ENCODE peak calls at places on chromosome 15, in eight cellular contexts. One of them, this sample, is unnamed.

GRCh38 chr15:51144021-51144532 is 49.4 kb upstream of the TNFAIP8L3 start:
- DNase-seq in lower lobe of right lung: no peak
- DNase-seq in A549: peak; percentile 25
- DNase-seq in HCT116: peak; percentile 34
- DNase-seq in GM06990: no peak
- DNase-seq in fibroblast of pulmonary artery: peak; percentile 90
- DNase-seq in GM12865: no peak
- DNase-seq in fibroblast of lung: peak; percentile 92
- DNase-seq in this sample: peak; percentile 10

GRCh38 chr15:49644364-49644794 is 23.5 kb downstream of the DTWD1 start:
- DNase-seq in A549: no peak
- DNase-seq in fibroblast of pulmonary artery: peak; percentile 38
- DNase-seq in fibroblast of lung: peak; percentile 38
- DNase-seq in GM06990: no peak
- DNase-seq in HCT116: no peak
- DNase-seq in GM12865: no peak
- DNase-seq in lower lobe of right lung: no peak
- DNase-seq in this sample: no peak

GRCh38 chr15:51600114-51600513 is 22.5 kb downstream of the DMXL2 start:
- DNase-seq in A549: no peak
- DNase-seq in fibroblast of lung: peak; percentile 44
- DNase-seq in GM06990: no peak
- DNase-seq in lower lobe of right lung: no peak
- DNase-seq in fibroblast of pulmonary artery: no peak
- DNase-seq in GM12865: peak; percentile 44
- DNase-seq in HCT116: peak; percentile 91
- DNase-seq in this sample: no peak

GRCh38 chr15:92429378-92430066 is 35.8 kb downstream of the ST8SIA2 start:
- DNase-seq in fibroblast of lung: peak; percentile 86
- DNase-seq in A549: peak; percentile 72
- DNase-seq in HCT116: peak; percentile 18
- DNase-seq in GM12865: no peak
- DNase-seq in GM06990: no peak
- DNase-seq in fibroblast of pulmonary artery: peak; percentile 20
- DNase-seq in lower lobe of right lung: no peak
- DNase-seq in this sample: no peak

GRCh38 chr15:71962537-71962936 is 152.2 kb downstream of the NR2E3 start:
- DNase-seq in fibroblast of lung: no peak
- DNase-seq in A549: no peak
- DNase-seq in GM06990: no peak
- DNase-seq in GM12865: peak; percentile 3
- DNase-seq in fibroblast of pulmonary artery: no peak
- DNase-seq in HCT116: no peak
- DNase-seq in lower lobe of right lung: no peak
- DNase-seq in this sample: no peak

GRCh38 chr15:53836618-53837017 is 77.2 kb upstream of the WDR72 start:
- DNase-seq in fibroblast of pulmonary artery: no peak
- DNase-seq in A549: no peak
- DNase-seq in GM06990: no peak
- DNase-seq in GM12865: no peak
- DNase-seq in HCT116: no peak
- DNase-seq in fibroblast of lung: no peak
- DNase-seq in lower lobe of right lung: no peak
- DNase-seq in this sample: no peak

GRCh38 chr15:83380682-83381081 is 66.5 kb upstream of the SH3GL3 start:
- DNase-seq in GM12865: peak; percentile 81
- DNase-seq in HCT116: peak; percentile 69
- DNase-seq in fibroblast of pulmonary artery: peak; percentile 45
- DNase-seq in GM06990: peak; percentile 31
- DNase-seq in fibroblast of lung: peak; percentile 58
- DNase-seq in A549: peak; percentile 62
- DNase-seq in lower lobe of right lung: peak; percentile 60
- DNase-seq in this sample: no peak

GRCh38 chr15:38899300-38899699 is 334.7 kb upstream of the RASGRP1 start:
- DNase-seq in fibroblast of pulmonary artery: peak; percentile 63
- DNase-seq in GM06990: no peak
- DNase-seq in GM12865: no peak
- DNase-seq in fibroblast of lung: peak; percentile 64
- DNase-seq in A549: no peak
- DNase-seq in HCT116: no peak
- DNase-seq in lower lobe of right lung: no peak
- DNase-seq in this sample: no peak

GRCh38 chr15:90264649-90265048 is 823 bp upstream of the NGRN start:
- DNase-seq in GM06990: no peak
- DNase-seq in GM12865: peak; percentile 30
- DNase-seq in lower lobe of right lung: no peak
- DNase-seq in fibroblast of pulmonary artery: no peak
- DNase-seq in A549: peak; percentile 18
- DNase-seq in HCT116: no peak
- DNase-seq in fibroblast of lung: no peak
- DNase-seq in this sample: no peak

GRCh38 chr15:52408823-52409222 is 113.2 kb upstream of the MYO5C start:
- DNase-seq in GM06990: no peak
- DNase-seq in HCT116: no peak
- DNase-seq in lower lobe of right lung: no peak
- DNase-seq in GM12865: peak; percentile 54
- DNase-seq in fibroblast of pulmonary artery: no peak
- DNase-seq in A549: no peak
- DNase-seq in fibroblast of lung: no peak
- DNase-seq in this sample: no peak

DNA sequence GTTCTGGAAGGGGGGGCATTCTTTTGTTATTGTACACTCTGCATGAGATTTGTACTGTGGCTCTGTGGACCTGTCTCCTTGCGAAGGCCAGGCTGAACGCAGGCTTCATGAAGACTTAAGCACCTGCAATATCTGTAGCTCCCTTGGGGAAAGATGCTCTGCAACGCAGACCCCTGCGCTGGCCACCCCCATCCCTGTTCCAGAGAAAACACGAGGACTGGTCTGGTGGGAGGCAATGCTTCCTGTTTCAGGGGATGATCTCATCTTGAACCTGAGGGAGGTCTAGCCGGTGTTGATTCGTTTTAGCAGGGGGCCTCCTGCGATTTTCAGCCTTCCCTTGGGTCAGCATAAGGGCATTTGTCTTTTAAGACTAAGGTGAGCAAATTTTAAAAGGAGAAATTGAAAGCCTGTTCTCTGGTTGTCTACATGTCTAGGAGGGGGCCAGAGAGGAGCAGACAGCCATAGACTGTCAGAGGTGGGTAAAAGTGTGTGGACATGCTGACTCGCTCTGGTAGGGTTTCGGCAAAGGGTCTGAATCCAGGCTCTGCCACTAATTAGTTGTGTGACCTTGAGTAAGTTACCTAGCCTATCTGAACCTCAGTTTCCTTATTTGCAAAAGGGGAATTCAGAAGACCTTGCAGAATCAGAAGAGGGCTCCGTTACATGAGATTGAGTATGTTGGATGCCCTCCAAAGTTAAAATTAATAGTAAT is 80.9 kb upstream of the RASGRF1 start:
- DNase-seq in A549: no peak
- DNase-seq in GM12865: no peak
- DNase-seq in GM06990: no peak
- DNase-seq in fibroblast of lung: no peak
- DNase-seq in fibroblast of pulmonary artery: no peak
- DNase-seq in HCT116: no peak
- DNase-seq in lower lobe of right lung: no peak
- DNase-seq in this sample: no peak
- H3K4me3 ChIP-seq in A549: no peak overlapping the region
- H3K4me3 ChIP-seq in GM12865: no peak overlapping the region
- H3K4me3 ChIP-seq in GM06990: no peak overlapping the region
- H3K4me3 ChIP-seq in fibroblast of lung: no peak overlapping the region
- H3K4me3 ChIP-seq in fibroblast of pulmonary artery: no peak overlapping the region
- H3K4me3 ChIP-seq in HCT116: no peak overlapping the region
- H3K4me3 ChIP-seq in lower lobe of right lung: no peak overlapping the region
- H3K4me3 ChIP-seq in this sample: no peak overlapping the region

GRCh38 chr15:76973362-76973743 is 21.6 kb upstream of the PSTPIP1 start:
- DNase-seq in GM12865: peak; percentile 75
- DNase-seq in A549: no peak
- DNase-seq in HCT116: peak; percentile 22
- DNase-seq in lower lobe of right lung: peak; percentile 60
- DNase-seq in fibroblast of pulmonary artery: peak; percentile 72
- DNase-seq in GM06990: no peak
- DNase-seq in fibroblast of lung: peak; percentile 16
- DNase-seq in this sample: no peak
- TF ChIP-seq CTCF in GM12865: peak; percentile 79
- TF ChIP-seq CTCF in A549: peak; percentile 37
- TF ChIP-seq CTCF in HCT116: peak; percentile 44
- TF ChIP-seq CTCF in lower lobe of right lung: peak; percentile 52
- TF ChIP-seq CTCF in fibroblast of pulmonary artery: peak; percentile 77
- TF ChIP-seq CTCF in GM06990: peak; percentile 83
- TF ChIP-seq CTCF in fibroblast of lung: peak; percentile 37
- TF ChIP-seq CTCF in this sample: peak; percentile 44

GRCh38 chr15:85443593-85444328 is 63.4 kb downstream of the AKAP13 start:
- DNase-seq in GM12865: peak; percentile 87
- DNase-seq in lower lobe of right lung: no peak
- DNase-seq in A549: peak; percentile 49
- DNase-seq in fibroblast of pulmonary artery: peak; percentile 65
- DNase-seq in fibroblast of lung: peak; percentile 65
- DNase-seq in GM06990: no peak
- DNase-seq in HCT116: peak; percentile 47
- DNase-seq in this sample: no peak
- H3K4me3 ChIP-seq in GM12865: no peak overlapping the region
- H3K4me3 ChIP-seq in lower lobe of right lung: no peak overlapping the region
- H3K4me3 ChIP-seq in A549: no peak overlapping the region
- H3K4me3 ChIP-seq in fibroblast of pulmonary artery: no peak overlapping the region
- H3K4me3 ChIP-seq in fibroblast of lung: no peak overlapping the region
- H3K4me3 ChIP-seq in GM06990: peak overlapping the region; percentile 17
- H3K4me3 ChIP-seq in HCT116: no peak overlapping the region
- H3K4me3 ChIP-seq in this sample: no peak overlapping the region

DNA sequence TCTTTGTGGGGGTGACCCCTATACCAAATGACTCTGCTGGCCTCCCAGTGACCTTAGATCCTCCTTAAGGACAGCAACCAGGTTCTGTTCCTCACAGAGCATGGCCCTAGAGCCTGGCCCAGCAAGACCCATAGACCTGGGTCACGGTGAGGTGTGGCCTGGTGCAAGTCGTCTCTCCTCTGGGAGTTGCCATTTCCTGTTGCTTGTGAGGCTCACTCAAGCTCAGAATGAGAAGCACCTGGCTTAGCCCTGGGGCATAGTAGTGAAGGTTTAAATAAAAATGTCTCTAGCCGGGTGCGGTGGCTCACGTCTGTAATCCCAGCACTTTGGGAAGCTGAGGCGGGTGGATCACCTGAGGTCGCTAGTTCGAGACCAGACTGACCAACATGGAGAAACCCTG is 131.3 kb downstream of the SMAD6 start:
- DNase-seq in GM12865: peak; percentile 43
- DNase-seq in GM06990: no peak
- DNase-seq in HCT116: no peak
- DNase-seq in lower lobe of right lung: no peak
- DNase-seq in fibroblast of pulmonary artery: no peak
- DNase-seq in A549: no peak
- DNase-seq in fibroblast of lung: no peak
- DNase-seq in this sample: no peak
- TF ChIP-seq CTCF in GM12865: no peak
- TF ChIP-seq CTCF in GM06990: no peak
- TF ChIP-seq CTCF in HCT116: no peak
- TF ChIP-seq CTCF in lower lobe of right lung: no peak
- TF ChIP-seq CTCF in fibroblast of pulmonary artery: no peak
- TF ChIP-seq CTCF in A549: no peak
- TF ChIP-seq CTCF in fibroblast of lung: no peak
- TF ChIP-seq CTCF in this sample: no peak

GRCh38 chr15:75891895-75892294 is 11.8 kb upstream of the FBXO22 start:
- DNase-seq in GM12865: no peak
- DNase-seq in HCT116: no peak
- DNase-seq in fibroblast of pulmonary artery: peak; percentile 90
- DNase-seq in GM06990: no peak
- DNase-seq in lower lobe of right lung: no peak
- DNase-seq in A549: no peak
- DNase-seq in fibroblast of lung: peak; percentile 92
- DNase-seq in this sample: peak; percentile 61
- H3K4me3 ChIP-seq in GM12865: no peak overlapping the region
- H3K4me3 ChIP-seq in HCT116: no peak overlapping the region
- H3K4me3 ChIP-seq in fibroblast of pulmonary artery: no peak overlapping the region
- H3K4me3 ChIP-seq in GM06990: no peak overlapping the region
- H3K4me3 ChIP-seq in lower lobe of right lung: no peak overlapping the region
- H3K4me3 ChIP-seq in A549: no peak overlapping the region
- H3K4me3 ChIP-seq in fibroblast of lung: no peak overlapping the region
- H3K4me3 ChIP-seq in this sample: no peak overlapping the region

DNA sequence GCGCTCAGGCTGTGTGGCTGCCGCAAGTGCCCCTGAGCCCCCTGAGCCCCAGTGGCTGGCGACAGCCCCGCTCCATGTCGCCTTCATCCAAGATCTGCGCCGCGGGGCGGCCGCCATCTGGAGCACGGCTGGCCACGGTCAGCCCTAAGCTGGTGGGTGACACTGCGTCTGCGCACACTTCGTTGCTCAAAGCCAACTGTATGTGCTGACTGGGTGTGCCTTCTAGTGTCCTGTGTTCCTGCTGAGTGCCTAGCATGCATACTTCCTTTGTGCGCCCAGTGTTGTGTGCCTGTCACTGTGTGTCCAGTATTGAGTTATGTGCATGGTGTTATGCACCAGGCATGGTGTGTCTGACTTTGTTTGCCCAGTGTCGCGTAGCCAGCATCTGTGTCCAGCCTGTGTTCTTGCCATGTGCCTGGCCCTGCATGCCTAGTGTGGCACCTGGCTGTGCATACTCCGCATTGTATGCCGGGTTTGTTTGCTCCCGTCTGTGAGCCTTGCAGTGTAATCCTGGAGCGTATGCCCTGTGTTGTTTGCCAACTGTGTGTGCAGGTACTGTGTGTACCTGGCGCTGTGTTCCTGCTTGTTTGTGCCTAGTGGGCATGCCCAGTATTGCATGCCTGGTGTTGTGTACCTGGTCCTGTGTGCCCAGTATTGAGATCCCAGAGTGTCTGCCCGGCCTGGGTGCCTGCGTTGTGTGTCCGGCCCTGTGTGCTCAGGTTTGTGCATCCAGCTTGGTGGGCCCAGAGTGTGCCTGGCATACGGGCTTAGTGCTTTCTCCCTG is 54.7 kb upstream of the CHRNA7 start:
- DNase-seq in lower lobe of right lung: no peak
- DNase-seq in HCT116: no peak
- DNase-seq in fibroblast of lung: no peak
- DNase-seq in GM06990: no peak
- DNase-seq in fibroblast of pulmonary artery: peak; percentile 2
- DNase-seq in GM12865: no peak
- DNase-seq in A549: no peak
- DNase-seq in this sample: no peak
- TF ChIP-seq CTCF in lower lobe of right lung: no peak
- TF ChIP-seq CTCF in HCT116: no peak
- TF ChIP-seq CTCF in fibroblast of lung: no peak
- TF ChIP-seq CTCF in GM06990: no peak
- TF ChIP-seq CTCF in fibroblast of pulmonary artery: no peak
- TF ChIP-seq CTCF in GM12865: no peak
- TF ChIP-seq CTCF in A549: no peak
- TF ChIP-seq CTCF in this sample: no peak

GRCh38 chr15:63042879-63043340 is 363 bp downstream of the TPM1 start:
- DNase-seq in HCT116: no peak
- DNase-seq in lower lobe of right lung: no peak
- DNase-seq in fibroblast of lung: no peak
- DNase-seq in GM06990: peak; percentile 8
- DNase-seq in A549: peak; percentile 47
- DNase-seq in GM12865: no peak
- DNase-seq in fibroblast of pulmonary artery: no peak
- DNase-seq in this sample: no peak
- H3K4me3 ChIP-seq in HCT116: no peak overlapping the region
- H3K4me3 ChIP-seq in lower lobe of right lung: peak overlapping the region; percentile 67
- H3K4me3 ChIP-seq in fibroblast of lung: peak overlapping the region; percentile 94
- H3K4me3 ChIP-seq in GM06990: peak overlapping the region; percentile 15
- H3K4me3 ChIP-seq in A549: peak overlapping the region; percentile 87
- H3K4me3 ChIP-seq in GM12865: no peak overlapping the region
- H3K4me3 ChIP-seq in fibroblast of pulmonary artery: peak overlapping the region; percentile 90
- H3K4me3 ChIP-seq in this sample: peak overlapping the region; percentile 90